ENCODE peak calls at places on chromosomes 6 and 20, in seven cellular contexts. N is NCI-H510A treated with DMSO at 0.1 percent for 48 hours; U is small intestine; G is germinal center; Z is activated CD8-positive, alpha-beta memory T cell treated with anti-CD3 and anti-CD28 coated beads for 1 hour; E is iPS-NIHi11; Y is NCI-H1092 treated with DMSO at 0.1 percent for 48 hours. I is an unnamed sample.

GRCh38 chr6:42173101-42173500 is at the start of gene GUCA1A:
- DNase-seq in G (no peak), Z (no peak), Y (no peak), N (no peak), E (no peak), U (no peak), I (no peak)

GRCh38 chr6:148509789-148510581 is 167.3 kb downstream of the SASH1 start:
- DNase-seq in E (peak; percentile 17), N (no peak), Y (peak; percentile 12), G (no peak), U (no peak), Z (no peak), I (peak; percentile 3)

GRCh38 chr20:62258499-62259293 is 20.4 kb downstream of the OSBPL2 start:
- DNase-seq in N (no peak), U (no peak), G (no peak), E (no peak), Y (no peak), Z (no peak), I (no peak)

GRCh38 chr20:62740286-62741141 is 31.9 kb downstream of the NTSR1 start:
- DNase-seq in N (no peak), Z (peak; percentile 45), E (no peak), G (peak; percentile 53), Y (no peak), U (peak; percentile 51), I (peak; percentile 86)

GRCh38 chr6:133953634-133954415 is 801 bp downstream of the TBPL1 start:
- DNase-seq in N (no peak), G (no peak), U (no peak), E (no peak), Y (no peak), Z (no peak), I (no peak)

GRCh38 chr6:65259080-65259479 is 447.9 kb downstream of the EYS start:
- DNase-seq in N (no peak), Y (no peak), E (peak; percentile 24), Z (no peak), U (no peak), G (no peak), I (no peak)

GRCh38 chr20:2210646-2211556 is 84.9 kb upstream of the TGM3 start:
- DNase-seq in N (no peak), G (no peak), Z (no peak), Y (no peak), E (no peak), U (no peak), I (no peak)

GRCh38 chr6:6315660-6316059 is 4.8 kb downstream of the F13A1 start:
- DNase-seq in U (peak; percentile 53), Z (no peak), Y (no peak), E (peak; percentile 44), G (peak; percentile 36), N (peak; percentile 24), I (no peak)

GRCh38 chr6:73079978-73080377 is 145.3 kb downstream of the KHDC1L start:
- DNase-seq in Y (no peak), G (no peak), Z (no peak), E (no peak), N (no peak), U (no peak), I (no peak)

GRCh38 chr6:26053929-26054658 is 33.1 kb upstream of the HFE start:
- DNase-seq in U (no peak), E (no peak), Z (no peak), Y (peak; percentile 16), N (peak; percentile 53), G (no peak), I (no peak)

GRCh38 chr6:79377830-79378460 is 143.5 kb upstream of the HMGN3 start:
- DNase-seq in Y (no peak), E (no peak), N (peak; percentile 4), G (no peak), U (no peak), Z (no peak), I (no peak)

GRCh38 chr20:59382907-59383306 is 82.5 kb downstream of the EDN3 start:
- DNase-seq in E (no peak), Y (no peak), Z (no peak), U (no peak), N (no peak), G (no peak), I (no peak)

GRCh38 chr6:112946051-112946450 is 598.9 kb downstream of the RFPL4B start:
- DNase-seq in Z (no peak), G (no peak), E (no peak), N (no peak), Y (no peak), U (no peak), I (no peak)

GRCh38 chr6:42017021-42017643 is 33.2 kb upstream of the TAF8 start:
- DNase-seq in N (no peak), Z (no peak), G (no peak), Y (no peak), E (no peak), U (no peak), I (no peak)

GRCh38 chr20:59611286-59611685 is 6.9 kb downstream of the PHACTR3 start:
- DNase-seq in Y (no peak), G (no peak), E (no peak), U (no peak), Z (no peak), N (no peak), I (no peak)

GRCh38 chr6:147506704-147507114 is 1.8 kb upstream of the SAMD5 start:
- DNase-seq in Z (no peak), Y (no peak), N (peak; percentile 36), E (peak; percentile 79), G (peak; percentile 39), U (peak; percentile 66), I (no peak)

GRCh38 chr6:110781522-110782200 is 33.6 kb downstream of the CDK19 start:
- DNase-seq in Z (no peak), E (no peak), N (no peak), U (no peak), G (no peak), Y (no peak), I (no peak)